ENCODE peak calls at places on chromosome 7, in four cellular contexts. One of them, this sample, is unnamed.

GRCh38 chr7:3250725-3251124 is 50.3 kb upstream of the SDK1 start:
- DNase-seq in tibial nerve: no peak
- DNase-seq in T-helper 9 cell: no peak
- DNase-seq in LNCaP clone FGC: no peak
- DNase-seq in this sample: no peak

GRCh38 chr7:140059288-140060242 is 3.2 kb downstream of the PARP12 start:
- DNase-seq in tibial nerve: no peak
- DNase-seq in T-helper 9 cell: no peak
- DNase-seq in LNCaP clone FGC: peak
- DNase-seq in this sample: peak

GRCh38 chr7:43766564-43766963 is 8.1 kb downstream of the BLVRA start:
- DNase-seq in T-helper 9 cell: no peak
- DNase-seq in LNCaP clone FGC: no peak
- DNase-seq in tibial nerve: no peak
- DNase-seq in this sample: no peak

GRCh38 chr7:99254390-99254789 is 18.2 kb upstream of the MYH16 start:
- DNase-seq in T-helper 9 cell: no peak
- DNase-seq in tibial nerve: no peak
- DNase-seq in LNCaP clone FGC: no peak
- DNase-seq in this sample: no peak

GRCh38 chr7:156607332-156608175 is 33.0 kb upstream of the RNF32 start:
- DNase-seq in LNCaP clone FGC: no peak
- DNase-seq in T-helper 9 cell: no peak
- DNase-seq in tibial nerve: no peak
- DNase-seq in this sample: no peak

GRCh38 chr7:46444266-46444665 is 523.2 kb upstream of the IGFBP3 start:
- DNase-seq in tibial nerve: no peak
- DNase-seq in T-helper 9 cell: no peak
- DNase-seq in LNCaP clone FGC: no peak
- DNase-seq in this sample: no peak

GRCh38 chr7:52504546-52504945 is 530.9 kb upstream of the POM121L12 start:
- DNase-seq in tibial nerve: no peak
- DNase-seq in LNCaP clone FGC: no peak
- DNase-seq in T-helper 9 cell: no peak
- DNase-seq in this sample: no peak

GRCh38 chr7:151416921-151417320 is 7.1 kb upstream of the WDR86 start:
- DNase-seq in tibial nerve: no peak
- DNase-seq in T-helper 9 cell: no peak
- DNase-seq in LNCaP clone FGC: no peak
- DNase-seq in this sample: no peak

GRCh38 chr7:1858435-1859265 is 188.6 kb downstream of the ELFN1 start:
- DNase-seq in LNCaP clone FGC: no peak
- DNase-seq in T-helper 9 cell: no peak
- DNase-seq in tibial nerve: no peak
- DNase-seq in this sample: peak

GRCh38 chr7:101918426-101918825 is 101.0 kb downstream of the CUX1 start:
- DNase-seq in tibial nerve: no peak
- DNase-seq in T-helper 9 cell: no peak
- DNase-seq in LNCaP clone FGC: no peak
- DNase-seq in this sample: no peak

GRCh38 chr7:151732834-151733585 is 143.9 kb downstream of the PRKAG2 start:
- DNase-seq in LNCaP clone FGC: no peak
- DNase-seq in tibial nerve: no peak
- DNase-seq in T-helper 9 cell: no peak
- DNase-seq in this sample: no peak

GRCh38 chr7:105589221-105590077 is 8.2 kb upstream of the EFCAB10 start:
- DNase-seq in tibial nerve: no peak
- DNase-seq in LNCaP clone FGC: peak
- DNase-seq in T-helper 9 cell: peak
- DNase-seq in this sample: peak

GRCh38 chr7:15317215-15317614 is 244.6 kb downstream of the AGMO start:
- DNase-seq in T-helper 9 cell: no peak
- DNase-seq in tibial nerve: no peak
- DNase-seq in LNCaP clone FGC: no peak
- DNase-seq in this sample: no peak

GRCh38 chr7:24882989-24883631 is 96.9 kb downstream of the OSBPL3 start:
- DNase-seq in T-helper 9 cell: no peak
- DNase-seq in LNCaP clone FGC: no peak
- DNase-seq in tibial nerve: peak
- DNase-seq in this sample: peak

GRCh38 chr7:52741670-52742069 is 293.8 kb upstream of the POM121L12 start:
- DNase-seq in T-helper 9 cell: no peak
- DNase-seq in LNCaP clone FGC: no peak
- DNase-seq in tibial nerve: no peak
- DNase-seq in this sample: no peak

GRCh38 chr7:94620703-94621118 is 35.2 kb downstream of the SGCE start:
- DNase-seq in T-helper 9 cell: peak
- DNase-seq in LNCaP clone FGC: no peak
- DNase-seq in tibial nerve: peak
- DNase-seq in this sample: peak

GRCh38 chr7:36132025-36132424 is 21.0 kb upstream of the EEPD1 start:
- DNase-seq in tibial nerve: no peak
- DNase-seq in LNCaP clone FGC: no peak
- DNase-seq in T-helper 9 cell: no peak
- DNase-seq in this sample: no peak

GRCh38 chr7:127674361-127674760 is 22.4 kb downstream of the SND1 start:
- DNase-seq in tibial nerve: no peak
- DNase-seq in T-helper 9 cell: no peak
- DNase-seq in LNCaP clone FGC: no peak
- DNase-seq in this sample: no peak

GRCh38 chr7:37352974-37353948 is 95.4 kb downstream of the ELMO1 start:
- DNase-seq in T-helper 9 cell: peak
- DNase-seq in tibial nerve: no peak
- DNase-seq in LNCaP clone FGC: no peak
- DNase-seq in this sample: no peak

GRCh38 chr7:143519411-143520131 is 41.9 kb downstream of the TAS2R41 start:
- DNase-seq in LNCaP clone FGC: no peak
- DNase-seq in T-helper 9 cell: no peak
- DNase-seq in tibial nerve: no peak
- DNase-seq in this sample: no peak

GRCh38 chr7:100888988-100889760 is at the start of gene UFSP1:
- DNase-seq in LNCaP clone FGC: no peak
- DNase-seq in tibial nerve: no peak
- DNase-seq in T-helper 9 cell: no peak
- DNase-seq in this sample: no peak

GRCh38 chr7:140542226-140542625 is 62.9 kb upstream of the MKRN1 start:
- DNase-seq in tibial nerve: peak
- DNase-seq in T-helper 9 cell: no peak
- DNase-seq in LNCaP clone FGC: no peak
- DNase-seq in this sample: peak

GRCh38 chr7:24697416-24697815 is 59.8 kb downstream of the GSDME start:
- DNase-seq in tibial nerve: no peak
- DNase-seq in LNCaP clone FGC: no peak
- DNase-seq in T-helper 9 cell: no peak
- DNase-seq in this sample: no peak

GRCh38 chr7:112147752-112148435 is 58.3 kb downstream of the DOCK4 start:
- DNase-seq in tibial nerve: no peak
- DNase-seq in T-helper 9 cell: no peak
- DNase-seq in LNCaP clone FGC: no peak
- DNase-seq in this sample: no peak

GRCh38 chr7:99784007-99784406 is at the start of gene CYP3A4:
- DNase-seq in LNCaP clone FGC: no peak
- DNase-seq in T-helper 9 cell: no peak
- DNase-seq in tibial nerve: no peak
- DNase-seq in this sample: no peak

GRCh38 chr7:33410266-33410665 is 280.9 kb downstream of the BBS9 start:
- DNase-seq in T-helper 9 cell: no peak
- DNase-seq in tibial nerve: no peak
- DNase-seq in LNCaP clone FGC: no peak
- DNase-seq in this sample: no peak

GRCh38 chr7:72538856-72539255 is 126.7 kb upstream of the CALN1 start:
- DNase-seq in T-helper 9 cell: no peak
- DNase-seq in tibial nerve: no peak
- DNase-seq in LNCaP clone FGC: no peak
- DNase-seq in this sample: no peak

GRCh38 chr7:33418251-33418701 is 288.9 kb downstream of the BBS9 start:
- DNase-seq in tibial nerve: no peak
- DNase-seq in LNCaP clone FGC: no peak
- DNase-seq in T-helper 9 cell: no peak
- DNase-seq in this sample: no peak

GRCh38 chr7:95469850-95470249 is 15.9 kb upstream of the ASB4 start:
- DNase-seq in T-helper 9 cell: no peak
- DNase-seq in tibial nerve: no peak
- DNase-seq in LNCaP clone FGC: no peak
- DNase-seq in this sample: no peak

GRCh38 chr7:68684246-68684850 is 913.9 kb upstream of the AUTS2 start:
- DNase-seq in tibial nerve: no peak
- DNase-seq in LNCaP clone FGC: no peak
- DNase-seq in T-helper 9 cell: no peak
- DNase-seq in this sample: no peak

GRCh38 chr7:33310546-33310945 is 181.2 kb downstream of the BBS9 start:
- DNase-seq in LNCaP clone FGC: no peak
- DNase-seq in T-helper 9 cell: no peak
- DNase-seq in tibial nerve: no peak
- DNase-seq in this sample: no peak

GRCh38 chr7:69598487-69599148 is 343 bp downstream of the AUTS2 start:
- DNase-seq in T-helper 9 cell: peak
- DNase-seq in LNCaP clone FGC: no peak
- DNase-seq in tibial nerve: no peak
- DNase-seq in this sample: no peak

GRCh38 chr7:38554586-38554985 is 76.6 kb downstream of the AMPH start:
- DNase-seq in LNCaP clone FGC: no peak
- DNase-seq in tibial nerve: no peak
- DNase-seq in T-helper 9 cell: no peak
- DNase-seq in this sample: no peak

GRCh38 chr7:92461027-92462003 is 14.0 kb downstream of the GATAD1 start:
- DNase-seq in tibial nerve: no peak
- DNase-seq in LNCaP clone FGC: no peak
- DNase-seq in T-helper 9 cell: no peak
- DNase-seq in this sample: no peak

This sample was measured in tibial artery.